ENCODE peak calls at places on chromosomes 12 and 14, in nine cellular contexts. P is left ventricle myocardium inferior, X is mesenchymal stem cell, U is lower lobe of right lung, G is GM23338, F is IMR-90, Z is HCT116, O is heart left ventricle, M is heart right ventricle. B is an unnamed sample.
A peak's percentile ranks its signal among the peaks of the same experiment; 100 is the strongest.

GRCh38 chr14:87952307-87953094 is 40.5 kb downstream of the GALC start:
- DNase-seq in P (no peak), X (no peak), U (no peak), G (no peak), F (no peak), Z (no peak), O (no peak), M (no peak), B (no peak)

GRCh38 chr14:101715209-101716076 is 46.1 kb upstream of the PPP2R5C start:
- DNase-seq in P (no peak), X (no peak), U (no peak), G (no peak), F (no peak), Z (no peak), O (no peak), M (no peak), B (no peak)

GRCh38 chr14:21084988-21085853 is 13.2 kb downstream of the ZNF219 start:
- DNase-seq in P (no peak), X (peak; percentile 36), U (peak; percentile 80), G (no peak), F (peak; percentile 91), Z (no peak), O (no peak), M (peak; percentile 67), B (peak; percentile 51)

GRCh38 chr14:92348154-92348553 is 25.2 kb downstream of the SLC24A4 start:
- DNase-seq in P (no peak), X (no peak), U (no peak), G (no peak), F (no peak), Z (no peak), O (no peak), M (no peak), B (no peak)

GRCh38 chr14:101030586-101030985 is 127.1 kb upstream of the RTL1 start:
- DNase-seq in P (peak; percentile 6), X (no peak), U (no peak), G (no peak), F (no peak), Z (no peak), O (no peak), M (no peak), B (no peak)

GRCh38 chr12:114744696-114745095 is 60.7 kb upstream of the TBX3 start:
- DNase-seq in P (no peak), X (no peak), U (no peak), G (no peak), F (peak; percentile 93), Z (no peak), O (no peak), M (no peak), B (no peak)

GRCh38 chr12:107594995-107595394 is 90.6 kb upstream of the PWP1 start:
- DNase-seq in P (no peak), X (no peak), U (no peak), G (no peak), F (peak; percentile 55), Z (no peak), O (no peak), M (no peak), B (no peak)

GRCh38 chr14:22403286-22403685 is 185.7 kb downstream of the DAD1 start:
- DNase-seq in P (no peak), X (no peak), U (no peak), G (no peak), F (no peak), Z (no peak), O (no peak), M (no peak), B (no peak)

GRCh38 chr12:89072303-89073026 is 279.8 kb downstream of the DUSP6 start:
- DNase-seq in P (no peak), X (no peak), U (no peak), G (peak; percentile 43), F (no peak), Z (no peak), O (no peak), M (no peak), B (no peak)

GRCh38 chr12:28507055-28507454 is 316.8 kb downstream of the CCDC91 start:
- DNase-seq in P (no peak), X (no peak), U (no peak), G (no peak), F (peak; percentile 70), Z (no peak), O (no peak), M (no peak), B (no peak)

GRCh38 chr14:22432348-22432976 is 156.6 kb downstream of the DAD1 start:
- DNase-seq in P (no peak), X (peak; percentile 93), U (no peak), G (peak; percentile 16), F (peak; percentile 84), Z (peak; percentile 13), O (peak; percentile 33), M (no peak), B (peak; percentile 50)

GRCh38 chr12:27185234-27186045 is 58.6 kb upstream of the STK38L start:
- DNase-seq in P (no peak), X (peak; percentile 83), U (no peak), G (no peak), F (peak; percentile 91), Z (no peak), O (no peak), M (no peak), B (no peak)

GRCh38 chr12:47085815-47086252 is 6.1 kb upstream of the AMIGO2 start:
- DNase-seq in P (no peak), X (peak; percentile 88), U (no peak), G (peak; percentile 31), F (peak; percentile 77), Z (no peak), O (no peak), M (no peak), B (no peak)

GRCh38 chr14:43687866-43688265 is 819.2 kb downstream of the FSCB start:
- DNase-seq in P (no peak), X (peak; percentile 76), U (no peak), G (no peak), F (peak; percentile 58), Z (no peak), O (no peak), M (no peak), B (no peak)

GRCh38 chr14:29521526-29522137 is 406.0 kb downstream of the PRKD1 start:
- DNase-seq in P (no peak), X (no peak), U (no peak), G (peak; percentile 76), F (peak; percentile 6), Z (no peak), O (no peak), M (no peak), B (no peak)

GRCh38 chr14:99537399-99537798 is 56.2 kb downstream of the CCNK start:
- DNase-seq in P (peak; percentile 41), X (peak; percentile 75), U (no peak), G (peak; percentile 62), F (peak; percentile 83), Z (no peak), O (peak; percentile 57), M (peak; percentile 47), B (no peak)

GRCh38 chr14:105701456-105702274 is 175.3 kb downstream of the TMEM121 start:
- DNase-seq in P (no peak), X (no peak), U (no peak), G (no peak), F (no peak), Z (no peak), O (peak; percentile 15), M (no peak), B (no peak)

GRCh38 chr12:102811125-102811737 is 105.8 kb downstream of the PAH start:
- DNase-seq in P (no peak), X (peak; percentile 3), U (no peak), G (peak; percentile 82), F (no peak), Z (peak; percentile 12), O (no peak), M (no peak), B (no peak)

GRCh38 chr14:61192970-61193369 is 88.2 kb downstream of the TMEM30B start:
- DNase-seq in P (no peak), X (no peak), U (no peak), G (no peak), F (peak; percentile 58), Z (no peak), O (no peak), M (no peak), B (no peak)

GRCh38 chr12:52876371-52876770 is 27.6 kb upstream of the KRT78 start:
- DNase-seq in P (peak; percentile 42), X (no peak), U (peak; percentile 86), G (no peak), F (no peak), Z (no peak), O (no peak), M (peak; percentile 68), B (no peak)

GRCh38 chr12:111995782-111996480 is 17.0 kb downstream of the TMEM116 start:
- DNase-seq in P (no peak), X (no peak), U (no peak), G (no peak), F (no peak), Z (no peak), O (no peak), M (no peak), B (no peak)
- H3K4me1 ChIP-seq in P (peaks cover 57% of the 10 kb centered on the region), X (no peaks in the 10 kb centered on the region), U (peaks cover 7% of the 10 kb centered on the region), G (no peaks in the 10 kb centered on the region), F (peaks cover 2% of the 10 kb centered on the region), Z (peaks cover 2% of the 10 kb centered on the region), O (peaks cover 15% of the 10 kb centered on the region), M (peaks cover 77% of the 10 kb centered on the region), B (no peaks in the 10 kb centered on the region)

GRCh38 chr14:55277972-55278740 is 6.9 kb downstream of the FBXO34 start:
- DNase-seq in P (no peak), X (peak; percentile 6), U (no peak), G (no peak), F (no peak), Z (no peak), O (no peak), M (no peak), B (no peak)
- H3K27ac ChIP-seq in P (peak overlapping the region; percentile 32), X (no peak overlapping the region), U (no peak overlapping the region), G (no peak overlapping the region), F (no peak overlapping the region), Z (no peak overlapping the region), O (no peak overlapping the region), M (no peak overlapping the region), B (no peak overlapping the region)

DNA sequence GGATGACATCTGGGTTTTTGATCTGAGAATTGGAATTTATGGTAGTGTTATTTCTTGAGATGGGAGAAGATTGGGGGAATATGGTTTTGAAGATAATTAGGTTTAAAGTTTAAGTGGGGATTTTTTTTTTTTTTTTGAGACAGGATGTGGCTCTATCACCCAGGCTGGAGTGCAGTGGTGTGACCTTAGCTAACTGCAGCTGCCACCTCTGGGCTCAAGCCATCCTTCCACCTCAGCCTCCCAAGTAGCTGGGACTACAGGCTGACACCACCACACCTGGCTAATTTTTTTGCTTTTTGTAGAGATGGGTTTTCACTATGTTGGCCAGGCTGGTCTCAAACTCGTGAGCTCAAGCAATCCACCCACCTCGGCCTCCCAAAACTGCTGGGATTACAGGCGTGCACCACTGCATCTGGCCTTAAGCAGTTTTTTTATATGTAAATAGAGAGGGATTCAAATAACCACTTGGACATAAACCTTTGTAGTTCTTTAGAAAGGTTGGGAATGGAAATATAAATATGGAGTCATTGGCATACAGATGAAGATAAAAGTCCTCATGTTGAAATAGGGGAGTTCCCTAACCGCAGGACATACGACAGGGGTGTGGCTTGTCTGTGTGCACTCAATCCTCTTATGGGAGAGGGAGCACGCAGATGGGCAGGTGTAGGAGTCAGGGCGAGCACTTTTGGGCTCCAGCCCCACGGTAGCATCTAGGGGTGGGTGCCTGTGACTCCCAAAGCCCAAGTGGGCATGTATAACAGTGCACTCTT is 4.7 kb downstream of the LIN52 start:
- DNase-seq in P (no peak), X (no peak), U (no peak), G (no peak), F (no peak), Z (no peak), O (no peak), M (no peak), B (no peak)
- H3K36me3 ChIP-seq in P (peaks cover 31% of the 10 kb centered on the region), X (peaks cover 15% of the 10 kb centered on the region), U (peaks cover 22% of the 10 kb centered on the region), G (peaks cover 4% of the 10 kb centered on the region), F (peaks cover 1% of the 10 kb centered on the region), Z (no peaks in the 10 kb centered on the region), O (peaks cover 29% of the 10 kb centered on the region), M (peaks cover 35% of the 10 kb centered on the region), B (no peaks in the 10 kb centered on the region)

GRCh38 chr14:104686624-104687517 is 2.5 kb upstream of the INF2 start:
- DNase-seq in P (peak; percentile 15), X (no peak), U (no peak), G (no peak), F (no peak), Z (no peak), O (peak; percentile 26), M (peak; percentile 20), B (no peak)
- H3K4me1 ChIP-seq in P (peaks cover 66% of the 10 kb centered on the region), X (peaks cover 48% of the 10 kb centered on the region), U (peaks cover 51% of the 10 kb centered on the region), G (peaks cover 41% of the 10 kb centered on the region), F (peaks cover 36% of the 10 kb centered on the region), Z (peaks cover 56% of the 10 kb centered on the region), O (peaks cover 50% of the 10 kb centered on the region), M (peaks cover 47% of the 10 kb centered on the region), B (no peaks in the 10 kb centered on the region)

B was measured in aorta.